ENCODE peak calls at places on chromosome 14, in five cellular contexts. Q is CD4-positive, alpha-beta memory T cell; N is mesendoderm; S is right lobe of liver; I is left lung. J is an unnamed sample.

GRCh38 chr14:70278281-70278680 is 81.2 kb downstream of the COX16 start:
- DNase-seq in S (no peak), Q (no peak), N (no peak), I (no peak), J (no peak)

GRCh38 chr14:30291216-30291615 is 267.7 kb upstream of the G2E3 start:
- DNase-seq in N (no peak), S (no peak), Q (no peak), I (no peak), J (no peak)

GRCh38 chr14:100317897-100318808 is 5.0 kb upstream of the SLC25A47 start:
- DNase-seq in S (peak; percentile 73), I (peak; percentile 96), Q (peak; percentile 56), N (peak; percentile 79), J (peak; percentile 96)

GRCh38 chr14:73877790-73878189 is 8.9 kb upstream of the ZNF410 start:
- DNase-seq in S (no peak), N (no peak), Q (no peak), I (no peak), J (no peak)

GRCh38 chr14:55556929-55557623 is 22.9 kb upstream of the KTN1 start:
- DNase-seq in I (peak; percentile 86), N (peak; percentile 20), S (peak; percentile 81), Q (no peak), J (no peak)

GRCh38 chr14:52961060-52961639 is 10.3 kb upstream of the FERMT2 start:
- DNase-seq in I (no peak), S (peak; percentile 68), N (peak; percentile 91), Q (peak; percentile 67), J (peak; percentile 71)

GRCh38 chr14:52015411-52016030 is 26.2 kb downstream of the RTRAF start:
- DNase-seq in Q (no peak), S (no peak), N (peak; percentile 72), I (no peak), J (peak; percentile 57)

GRCh38 chr14:72962829-72963312 is 36.6 kb downstream of the DCAF4 start:
- DNase-seq in I (no peak), S (no peak), N (peak; percentile 86), Q (no peak), J (peak; percentile 76)

GRCh38 chr14:98018626-98019025 is 1221.4 kb downstream of the VRK1 start:
- DNase-seq in Q (peak; percentile 65), N (no peak), I (no peak), S (no peak), J (no peak)

GRCh38 chr14:101723061-101723595 is 38.4 kb upstream of the PPP2R5C start:
- DNase-seq in I (no peak), N (no peak), S (no peak), Q (peak; percentile 22), J (no peak)

GRCh38 chr14:43789458-43789857 is 717.6 kb downstream of the FSCB start:
- DNase-seq in I (no peak), Q (no peak), N (no peak), S (no peak), J (no peak)

GRCh38 chr14:76051717-76052459 is 66.3 kb downstream of the IFT43 start:
- DNase-seq in S (no peak), I (no peak), Q (no peak), N (no peak), J (peak; percentile 51)

GRCh38 chr14:78985668-78986073 is 815.5 kb downstream of the NRXN3 start:
- DNase-seq in S (no peak), Q (no peak), I (no peak), N (peak; percentile 90), J (peak; percentile 42)

GRCh38 chr14:92382677-92383076 is 59.7 kb downstream of the SLC24A4 start:
- DNase-seq in I (no peak), Q (no peak), S (no peak), N (no peak), J (peak; percentile 78)

GRCh38 chr14:70576891-70577290 is 23.6 kb downstream of the MED6 start:
- DNase-seq in N (no peak), Q (no peak), I (no peak), S (no peak), J (no peak)

GRCh38 chr14:69012251-69012953 is 33.3 kb upstream of the ACTN1 start:
- DNase-seq in N (no peak), S (no peak), Q (no peak), I (no peak), J (no peak)

GRCh38 chr14:89417469-89418225 is 614 bp upstream of the FOXN3 start:
- DNase-seq in Q (peak; percentile 62), I (peak; percentile 89), S (peak; percentile 72), N (peak; percentile 77), J (peak; percentile 50)

GRCh38 chr14:68476212-68476964 is 316.5 kb downstream of the ZFP36L1 start:
- DNase-seq in I (no peak), N (peak; percentile 80), S (peak; percentile 71), Q (no peak), J (no peak)

GRCh38 chr14:55599250-55599879 is 19.4 kb downstream of the KTN1 start:
- DNase-seq in Q (no peak), I (peak; percentile 83), S (peak; percentile 82), N (no peak), J (no peak)

GRCh38 chr14:61678966-61679365 is 16.3 kb upstream of the HIF1A start:
- DNase-seq in S (no peak), N (peak; percentile 86), I (no peak), Q (no peak), J (peak; percentile 37)

GRCh38 chr14:103390605-103391004 is 5.4 kb downstream of the MARK3 start:
- DNase-seq in N (no peak), I (no peak), S (no peak), Q (no peak), J (no peak)

GRCh38 chr14:50312734-50313054 is 570 bp downstream of the DMAC2L start:
- DNase-seq in Q (peak; percentile 78), I (no peak), N (no peak), S (no peak), J (no peak)

GRCh38 chr14:102777711-102778615 is 714 bp downstream of the TRAF3 start:
- DNase-seq in Q (peak; percentile 53), S (peak; percentile 65), I (peak; percentile 86), N (no peak), J (peak; percentile 80)

GRCh38 chr14:27040552-27040951 is 442.7 kb upstream of the NOVA1 start:
- DNase-seq in S (no peak), I (no peak), Q (no peak), N (peak; percentile 84), J (no peak)

GRCh38 chr14:91387135-91387849 is 30.3 kb downstream of the CCDC88C start:
- DNase-seq in Q (no peak), N (no peak), I (no peak), S (no peak), J (peak; percentile 48)

GRCh38 chr14:96224480-96225096 is 19.9 kb downstream of the BDKRB2 start:
- DNase-seq in N (no peak), Q (no peak), S (no peak), I (no peak), J (no peak)

GRCh38 chr14:89899917-89900680 is 54.4 kb downstream of the EFCAB11 start:
- DNase-seq in I (no peak), N (peak; percentile 36), Q (peak; percentile 15), S (no peak), J (peak; percentile 49)

GRCh38 chr14:60732840-60733483 is 1.6 kb upstream of the MNAT1 start:
- DNase-seq in Q (no peak), S (no peak), N (no peak), I (no peak), J (no peak)

GRCh38 chr14:71116206-71117122 is 209.2 kb downstream of the PCNX1 start:
- DNase-seq in I (no peak), S (no peak), N (no peak), Q (no peak), J (no peak)

GRCh38 chr14:66477567-66477966 is 8.6 kb upstream of the CCDC196 start:
- DNase-seq in S (no peak), N (no peak), I (no peak), Q (no peak), J (no peak)

GRCh38 chr14:58955294-58955821 is 233.1 kb upstream of the DAAM1 start:
- DNase-seq in Q (no peak), N (peak; percentile 77), S (no peak), I (no peak), J (no peak)

GRCh38 chr14:61280092-61280525 is 1.0 kb downstream of the TMEM30B start:
- DNase-seq in I (peak; percentile 79), S (peak; percentile 52), Q (peak; percentile 56), N (no peak), J (no peak)

GRCh38 chr14:52007211-52007610 is 17.9 kb downstream of the RTRAF start:
- DNase-seq in N (no peak), S (no peak), Q (no peak), I (no peak), J (no peak)

GRCh38 chr14:74569387-74569786 is 42.6 kb downstream of the LTBP2 start:
- DNase-seq in S (no peak), N (no peak), Q (no peak), I (no peak), J (no peak)

GRCh38 chr14:37232907-37233481 is 35.3 kb downstream of the MIPOL1 start:
- DNase-seq in N (peak; percentile 57), Q (no peak), S (no peak), I (no peak), J (peak; percentile 28)

GRCh38 chr14:91269076-91269991 is 24.8 kb upstream of the GPR68 start:
- DNase-seq in N (no peak), S (no peak), I (no peak), Q (no peak), J (no peak)

GRCh38 chr14:67240168-67240932 is 885 bp upstream of the PALS1 start:
- DNase-seq in I (peak; percentile 88), Q (no peak), N (peak; percentile 5), S (peak; percentile 78), J (peak; percentile 32)

GRCh38 chr14:37595809-37596595 is 573 bp downstream of the TTC6 start:
- DNase-seq in I (peak; percentile 90), S (peak; percentile 94), Q (peak; percentile 14), N (peak; percentile 70), J (peak; percentile 90)

GRCh38 chr14:73467377-73467776 is 9.0 kb upstream of the NUMB start:
- DNase-seq in N (no peak), I (peak; percentile 90), Q (no peak), S (no peak), J (no peak)

GRCh38 chr14:32933623-32933942 is 5.1 kb upstream of the NPAS3 start:
- DNase-seq in S (no peak), N (peak; percentile 76), Q (no peak), I (no peak), J (no peak)
- H3K27me3 ChIP-seq in S (peaks cover 30% of the 10 kb centered on the region), N (peaks cover 17% of the 10 kb centered on the region), Q (peaks cover 28% of the 10 kb centered on the region), I (peaks cover 68% of the 10 kb centered on the region), J (peaks cover 67% of the 10 kb centered on the region)

GRCh38 chr14:106067935-106068334 is 541.6 kb downstream of the TMEM121 start:
- DNase-seq in N (no peak), S (no peak), I (no peak), Q (no peak), J (no peak)
- H3K4me3 ChIP-seq in N (no peak overlapping the region), S (no peak overlapping the region), I (no peak overlapping the region), Q (no peak overlapping the region), J (no peak overlapping the region)

GRCh38 chr14:77710364-77710763 is 2.5 kb downstream of the SLIRP start:
- DNase-seq in Q (no peak), I (no peak), N (no peak), S (no peak), J (no peak)
- H3K36me3 ChIP-seq in Q (peaks cover 25% of the 10 kb centered on the region), I (no peaks in the 10 kb centered on the region), N (peaks cover 2% of the 10 kb centered on the region), S (peaks cover 2% of the 10 kb centered on the region), J (peaks cover 26% of the 10 kb centered on the region)

GRCh38 chr14:23431486-23431885 is 4.0 kb downstream of the MYH7 start:
- DNase-seq in I (no peak), S (no peak), N (no peak), Q (no peak), J (peak; percentile 15)
- H3K27me3 ChIP-seq in I (no peaks in the 10 kb centered on the region), S (no peaks in the 10 kb centered on the region), N (no peaks in the 10 kb centered on the region), Q (no peaks in the 10 kb centered on the region), J (no peaks in the 10 kb centered on the region)